ENCODE peak calls at places on chromosomes 11 and 22, in nine cellular contexts. H is right cardiac atrium; D is A549; F is mammary epithelial cell; T is CD4-positive, alpha-beta memory T cell; E is neural progenitor cell; I is body of pancreas; Q is heart left ventricle; S is kidney. N is an unnamed sample.

GRCh38 chr11:85950317-85951048 is 95.3 kb downstream of the CCDC83 start:
- DNase-seq in T (no peak), I (no peak), D (no peak), Q (no peak), F (no peak), S (no peak), H (no peak), E (no peak), N (no peak)

GRCh38 chr11:121452609-121453150 is at the start of gene SORL1-AS1:
- DNase-seq in F (peak), D (peak), Q (no peak), E (peak), H (no peak), I (peak), S (no peak), T (peak), N (peak)

GRCh38 chr11:66419825-66420224 is 1.0 kb upstream of the NPAS4 start:
- DNase-seq in S (no peak), D (no peak), F (no peak), Q (no peak), E (peak), T (no peak), H (no peak), I (no peak), N (peak)

GRCh38 chr11:110425751-110426545 is 3.8 kb upstream of the FDX1 start:
- DNase-seq in I (no peak), D (no peak), Q (no peak), H (no peak), F (no peak), E (no peak), T (no peak), S (no peak), N (no peak)

GRCh38 chr11:69817265-69818236 is 1.7 kb downstream of the FGF3 start:
- DNase-seq in F (peak), S (no peak), I (no peak), E (peak), H (no peak), D (peak), Q (no peak), T (no peak), N (peak)

GRCh38 chr11:33936745-33937612 is 45.1 kb upstream of the LMO2 start:
- DNase-seq in H (peak), I (peak), S (peak), T (no peak), E (no peak), F (peak), D (no peak), Q (peak), N (peak)

GRCh38 chr11:71977743-71978418 is 20.8 kb upstream of the IL18BP start:
- DNase-seq in I (peak), T (peak), E (peak), S (no peak), D (peak), H (no peak), F (peak), Q (no peak), N (no peak)

GRCh38 chr11:69939551-69940245 is 120.5 kb upstream of the FGF3 start:
- DNase-seq in F (no peak), S (peak), D (no peak), H (peak), Q (peak), I (peak), T (no peak), E (no peak), N (no peak)

GRCh38 chr11:89491141-89491690 is at the start of gene NOX4:
- DNase-seq in T (no peak), H (peak), Q (peak), S (peak), E (peak), F (no peak), D (no peak), I (peak), N (no peak)

GRCh38 chr11:94449437-94449836 is 44.2 kb downstream of the MRE11 start:
- DNase-seq in S (no peak), E (no peak), Q (no peak), T (no peak), D (peak), H (no peak), F (peak), I (no peak), N (no peak)

GRCh38 chr11:63870351-63871197 is 31.7 kb downstream of the MARK2 start:
- DNase-seq in T (no peak), F (no peak), H (no peak), D (no peak), S (peak), E (no peak), Q (no peak), I (no peak), N (no peak)

GRCh38 chr11:12841946-12842630 is 167.0 kb upstream of the RASSF10 start:
- DNase-seq in H (no peak), I (peak), T (no peak), Q (no peak), S (no peak), D (no peak), F (peak), E (peak), N (peak)

GRCh38 chr11:12846766-12847615 is 162.1 kb upstream of the RASSF10 start:
- DNase-seq in I (peak), S (no peak), F (no peak), H (no peak), Q (no peak), E (no peak), T (no peak), D (no peak), N (no peak)

GRCh38 chr11:19955660-19956059 is 204.6 kb downstream of the DBX1 start:
- DNase-seq in F (no peak), D (no peak), I (no peak), E (no peak), S (no peak), Q (no peak), H (no peak), T (no peak), N (no peak)

GRCh38 chr11:2554338-2555240 is 109.8 kb downstream of the KCNQ1 start:
- DNase-seq in H (no peak), Q (peak), D (no peak), F (no peak), T (no peak), E (peak), S (peak), I (no peak), N (no peak)

GRCh38 chr22:31268281-31268680 is 24.0 kb downstream of the PIK3IP1 start:
- DNase-seq in Q (no peak), D (no peak), T (no peak), H (no peak), S (no peak), E (no peak), I (no peak), F (no peak), N (no peak)

GRCh38 chr11:35321532-35322320 is 97.6 kb downstream of the SLC1A2 start:
- DNase-seq in T (no peak), F (no peak), E (no peak), Q (no peak), S (no peak), I (peak), H (no peak), D (no peak), N (peak)

GRCh38 chr11:47325271-47326041 is 27.0 kb downstream of the MYBPC3 start:
- DNase-seq in S (no peak), I (no peak), D (no peak), F (no peak), H (no peak), Q (no peak), T (no peak), E (no peak), N (no peak)

GRCh38 chr11:84146826-84147225 is 860.7 kb upstream of the CCDC90B start:
- DNase-seq in E (peak), T (no peak), H (no peak), D (no peak), Q (no peak), F (no peak), S (no peak), I (no peak), N (no peak)

GRCh38 chr22:38032681-38033521 is 24.3 kb upstream of the PICK1 start:
- DNase-seq in S (no peak), D (no peak), H (no peak), F (no peak), I (peak), T (no peak), Q (no peak), E (no peak), N (no peak)

GRCh38 chr11:102268083-102268984 is 49.0 kb upstream of the BIRC3 start:
- DNase-seq in F (peak), T (peak), Q (peak), S (peak), I (peak), H (peak), D (peak), E (peak), N (no peak)

GRCh38 chr11:14015711-14016110 is 53.2 kb downstream of the SPON1 start:
- DNase-seq in I (peak), E (no peak), F (peak), H (no peak), T (no peak), S (no peak), D (peak), Q (no peak), N (peak)

GRCh38 chr11:30568933-30569332 is 17.2 kb downstream of the MPPED2 start:
- DNase-seq in S (no peak), E (no peak), I (no peak), T (no peak), Q (no peak), F (no peak), H (no peak), D (no peak), N (no peak)

GRCh38 chr11:62120001-62120400 is 3.8 kb upstream of the INCENP start:
- DNase-seq in I (no peak), H (no peak), T (no peak), D (no peak), Q (no peak), F (no peak), E (no peak), S (no peak), N (no peak)
- H3K27ac ChIP-seq in I (no peak), H (no peak), T (no peak), D (no peak), Q (no peak), F (no peak), E (no peak), S (no peak), N (no peak)

GRCh38 chr22:39906207-39906606 is 5.3 kb downstream of the GRAP2 start:
- DNase-seq in H (no peak), D (no peak), F (no peak), I (no peak), T (no peak), Q (no peak), E (peak), S (no peak), N (no peak)

GRCh38 chr22:39904864-39905263 is 4.0 kb downstream of the GRAP2 start:
- DNase-seq in T (no peak), F (no peak), S (no peak), I (no peak), H (no peak), D (no peak), E (no peak), Q (no peak), N (no peak)

GRCh38 chr22:39907605-39908097 is 6.8 kb downstream of the GRAP2 start:
- DNase-seq in S (no peak), D (no peak), I (no peak), T (peak), H (no peak), F (no peak), E (no peak), Q (no peak), N (no peak)

GRCh38 chr22:39907035-39907434 is 6.2 kb downstream of the GRAP2 start:
- DNase-seq in I (no peak), Q (no peak), H (no peak), E (no peak), D (no peak), S (no peak), F (no peak), T (no peak), N (no peak)

GRCh38 chr22:39905686-39906085 is 4.8 kb downstream of the GRAP2 start:
- DNase-seq in F (no peak), S (no peak), T (no peak), E (no peak), H (no peak), Q (no peak), D (no peak), I (no peak), N (no peak)
- H3K27ac ChIP-seq in F (no peak), S (no peak), T (peak), E (no peak), H (no peak), Q (no peak), D (no peak), I (no peak), N (no peak)

DNA sequence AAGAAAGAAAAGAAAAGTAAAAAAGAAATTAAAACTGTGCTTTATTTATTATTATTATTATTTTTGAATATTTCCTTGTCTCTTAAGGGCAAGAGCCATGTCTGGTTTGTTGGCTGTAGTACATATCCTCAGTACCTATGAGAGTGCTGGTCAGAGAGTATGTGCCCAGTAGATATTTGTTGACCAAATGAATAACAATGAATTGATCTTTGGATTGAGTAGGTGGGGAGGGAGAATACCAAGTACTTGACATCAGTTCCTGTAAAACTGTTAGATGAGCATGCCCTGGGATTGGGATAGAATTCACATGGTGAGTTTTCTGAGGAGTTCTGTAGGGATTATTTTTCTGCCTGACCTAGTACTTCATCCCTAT is 11.4 kb downstream of the STIM1 start:
- DNase-seq in F (no peak), H (no peak), I (no peak), Q (no peak), S (no peak), D (no peak), T (no peak), E (no peak), N (no peak)
- H3K27ac ChIP-seq in F (no peak), H (no peak), I (peak), Q (peak), S (no peak), D (no peak), T (no peak), E (no peak), N (no peak)

DNA sequence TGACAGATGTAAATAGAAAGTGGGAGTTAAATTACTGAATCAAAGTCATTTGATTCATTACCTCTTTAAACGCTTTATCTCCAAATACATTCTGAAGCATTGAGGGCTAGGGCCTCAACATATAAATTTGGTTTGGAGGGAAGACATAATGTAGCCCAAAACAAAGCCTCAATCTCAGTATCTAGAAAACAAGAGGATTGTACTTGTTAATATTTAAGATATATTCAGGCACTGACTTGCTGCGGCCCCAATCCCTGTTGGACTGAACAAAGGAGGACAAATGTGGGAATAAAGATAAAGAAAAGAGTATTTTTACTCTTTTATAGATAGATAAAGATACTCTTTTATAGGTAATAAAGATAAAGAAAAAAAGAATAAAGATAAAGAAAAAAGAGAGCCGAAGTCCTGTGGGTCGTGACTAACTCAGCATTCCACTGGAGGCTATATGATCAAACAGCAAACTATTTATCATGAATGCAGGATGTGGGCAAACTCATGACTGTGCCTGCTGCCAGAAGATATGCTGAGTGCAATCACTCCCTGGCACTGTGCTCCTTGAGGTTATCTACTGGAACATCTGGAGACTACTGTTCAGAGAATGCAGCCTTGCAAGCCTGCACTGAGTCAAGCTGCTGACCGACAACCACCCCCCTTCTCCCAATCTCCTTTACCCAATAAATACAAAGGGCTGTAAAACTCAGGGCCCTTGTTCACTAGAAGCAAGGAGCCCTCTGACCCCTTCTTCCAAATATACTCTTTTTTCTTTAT is 6.9 kb downstream of the OR10V1 start:
- DNase-seq in E (no peak), D (peak), Q (no peak), F (peak), T (no peak), S (no peak), I (peak), H (no peak), N (no peak)
- H3K27ac ChIP-seq in E (no peak), D (peak), Q (no peak), F (peak), T (no peak), S (no peak), I (no peak), H (no peak), N (no peak)